ENCODE peak calls at places on chromosomes 4 and X, in five cellular contexts. A, B, Q, V and S are unnamed samples.
A peak's percentile ranks its signal among the peaks of the same experiment; 100 is the strongest.

GRCh38 chrX:48584698-48585097 is 10.4 kb downstream of the RBM3 start:
- DNase-seq in Q (no peak), A (no peak), B (no peak), V (no peak), S (no peak)

GRCh38 chr4:14100349-14100748 is 472.8 kb upstream of the BOD1L1 start:
- DNase-seq in Q (no peak), A (no peak), V (no peak), B (no peak), S (no peak)

GRCh38 chr4:89894654-89895652 is at the start of gene MMRN1:
- DNase-seq in Q (no peak), V (no peak), A (no peak), B (no peak), S (no peak)

GRCh38 chr4:145881991-145882390 is 56.6 kb downstream of the ZNF827 start:
- DNase-seq in V (no peak), A (no peak), Q (no peak), B (peak; percentile 94), S (no peak)

GRCh38 chr4:3098346-3098745 is 23.9 kb downstream of the HTT start:
- DNase-seq in Q (no peak), V (no peak), B (no peak), A (no peak), S (no peak)

GRCh38 chrX:46992070-46992469 is 79.8 kb downstream of the JADE3 start:
- DNase-seq in Q (no peak), B (no peak), A (no peak), V (no peak), S (no peak)

GRCh38 chrX:110412971-110413726 is 54.5 kb downstream of the RTL9 start:
- DNase-seq in A (peak; percentile 84), B (peak; percentile 42), V (no peak), Q (peak; percentile 56), S (peak; percentile 29)

GRCh38 chrX:40908026-40908425 is 172.7 kb upstream of the MED14 start:
- DNase-seq in A (no peak), V (no peak), Q (no peak), B (no peak), S (no peak)

GRCh38 chr4:108168672-108169562 is at the start of gene LEF1:
- DNase-seq in A (no peak), B (no peak), Q (no peak), V (no peak), S (no peak)

GRCh38 chr4:65046496-65047101 is 623.7 kb downstream of the EPHA5 start:
- DNase-seq in V (no peak), Q (no peak), A (no peak), B (peak; percentile 28), S (no peak)

GRCh38 chr4:157804986-157805385 is 367.8 kb downstream of the GASK1B start:
- DNase-seq in Q (no peak), V (no peak), B (peak; percentile 32), A (no peak), S (no peak)

GRCh38 chrX:11188664-11189063 is 77.5 kb downstream of the HCCS start:
- DNase-seq in A (no peak), V (no peak), B (peak; percentile 74), Q (no peak), S (no peak)

GRCh38 chrX:136835761-136836160 is 44.8 kb downstream of the RBMX start:
- DNase-seq in A (no peak), Q (no peak), B (no peak), V (no peak), S (no peak)

GRCh38 chr4:86448891-86449290 is 89.0 kb upstream of the MAPK10 start:
- DNase-seq in B (no peak), V (no peak), Q (no peak), A (no peak), S (no peak)

GRCh38 chr4:83125738-83126141 is 11.2 kb upstream of the PLAC8 start:
- DNase-seq in A (no peak), Q (no peak), B (no peak), V (no peak), S (no peak)

GRCh38 chr4:59644765-59645164 is 1555.4 kb upstream of the ADGRL3 start:
- DNase-seq in B (no peak), A (no peak), V (no peak), Q (no peak), S (no peak)

GRCh38 chr4:138062929-138063328 is 179.2 kb downstream of the SLC7A11 start:
- DNase-seq in A (no peak), V (no peak), Q (no peak), B (peak; percentile 60), S (no peak)

GRCh38 chr4:25330905-25331816 is 18.6 kb downstream of the ZCCHC4 start:
- DNase-seq in Q (no peak), A (no peak), V (no peak), B (no peak), S (no peak)

GRCh38 chr4:21507439-21507838 is 441.1 kb downstream of the KCNIP4 start:
- DNase-seq in Q (no peak), A (no peak), V (no peak), B (peak; percentile 30), S (no peak)

GRCh38 chr4:39976945-39977488 is 694 bp downstream of the PDS5A start:
- DNase-seq in B (no peak), Q (no peak), V (peak; percentile 87), A (peak; percentile 79), S (peak; percentile 90)

GRCh38 chr4:102824398-102824797 is 3.0 kb downstream of the UBE2D3 start:
- DNase-seq in B (no peak), Q (no peak), A (no peak), V (no peak), S (no peak)

GRCh38 chr4:141810702-141811365 is 174.5 kb downstream of the IL15 start:
- DNase-seq in A (no peak), Q (no peak), B (no peak), V (no peak), S (no peak)

GRCh38 chr4:65383589-65384305 is 286.5 kb downstream of the EPHA5 start:
- DNase-seq in Q (no peak), A (no peak), V (no peak), B (peak; percentile 78), S (no peak)

GRCh38 chr4:170875868-170876267 is 786.1 kb upstream of the AADAT start:
- DNase-seq in A (no peak), V (no peak), B (no peak), Q (no peak), S (no peak)

GRCh38 chrX:96140796-96141195 is 543.8 kb upstream of the DIAPH2 start:
- DNase-seq in B (peak; percentile 31), A (no peak), Q (no peak), V (no peak), S (no peak)

GRCh38 chr4:6875431-6875831 is 34.2 kb upstream of the TBC1D14 start:
- DNase-seq in A (no peak), Q (peak; percentile 36), V (no peak), B (no peak), S (peak; percentile 43)

GRCh38 chrX:134236690-134237362 is at the start of gene CCDC160:
- DNase-seq in B (no peak), V (peak; percentile 2), Q (peak; percentile 47), A (no peak), S (no peak)

GRCh38 chrX:12610079-12610478 is 181.1 kb upstream of the PRPS2 start:
- DNase-seq in A (no peak), B (peak; percentile 96), V (no peak), Q (no peak), S (no peak)

GRCh38 chrX:9610774-9611392 is 146.0 kb downstream of the TBL1X start:
- DNase-seq in A (no peak), V (no peak), B (peak; percentile 32), Q (no peak), S (peak; percentile 17)

GRCh38 chr4:15035152-15035551 is 32.9 kb downstream of the CPEB2 start:
- DNase-seq in A (no peak), Q (no peak), V (no peak), B (peak; percentile 12), S (no peak)

GRCh38 chrX:107619836-107620235 is 8.5 kb upstream of the PRPS1 start:
- DNase-seq in A (no peak), B (peak; percentile 13), Q (no peak), V (no peak), S (no peak)

GRCh38 chr4:144656857-144657256 is 10.9 kb downstream of the HHIP start:
- DNase-seq in V (no peak), A (no peak), B (no peak), Q (no peak), S (no peak)

GRCh38 chr4:26496207-26496783 is 6.0 kb upstream of the CCKAR start:
- DNase-seq in V (no peak), B (no peak), Q (no peak), A (no peak), S (peak; percentile 50)

GRCh38 chr4:141391293-141391692 is 170.6 kb downstream of the ZNF330 start:
- DNase-seq in B (peak; percentile 34), A (no peak), V (no peak), Q (no peak), S (no peak)

GRCh38 chr4:1249731-1250526 is 999 bp upstream of the CTBP1 start:
- DNase-seq in B (peak; percentile 12), Q (no peak), A (peak; percentile 74), V (no peak), S (no peak)

GRCh38 chr4:42150653-42151567 is 1.5 kb downstream of the BEND4 start:
- DNase-seq in V (no peak), A (no peak), B (no peak), Q (no peak), S (no peak)

GRCh38 chr4:26032572-26033320 is 118.7 kb downstream of the SMIM20 start:
- DNase-seq in B (peak; percentile 63), Q (no peak), A (no peak), V (no peak), S (no peak)

GRCh38 chr4:109029987-109030386 is 267.1 kb upstream of the ETNPPL start:
- DNase-seq in A (no peak), B (no peak), V (no peak), Q (no peak), S (no peak)